ENCODE peak calls at places on chromosomes 4 and X, in four cellular contexts. O is WERI-Rb-1, D is heart left ventricle, I is tibial nerve. X is an unnamed sample.

GRCh38 chrX:53268173-53268572 is 13.2 kb downstream of the IQSEC2 start:
- DNase-seq in O (no peak), D (no peak), I (no peak), X (no peak)

GRCh38 chr4:156169011-156169410 is 215.3 kb upstream of the CTSO start:
- DNase-seq in O (peak), D (peak), I (no peak), X (peak)

GRCh38 chr4:138242076-138242829 is at the start of gene SLC7A11:
- DNase-seq in O (peak), D (peak), I (no peak), X (peak)

GRCh38 chr4:184553891-184554290 is 79.5 kb upstream of the IRF2 start:
- DNase-seq in O (peak), D (no peak), I (no peak), X (no peak)

GRCh38 chr4:1172971-1173757 is 781 bp upstream of the SPON2 start:
- DNase-seq in O (peak), D (no peak), I (no peak), X (peak)

GRCh38 chr4:181548873-181549541 is 694.2 kb upstream of the TENM3 start:
- DNase-seq in O (no peak), D (no peak), I (no peak), X (peak)

GRCh38 chrX:41734530-41734929 is 10.5 kb downstream of the GPR82 start:
- DNase-seq in O (no peak), D (no peak), I (no peak), X (no peak)

GRCh38 chr4:105139646-105140045 is 7.0 kb upstream of the TET2 start:
- DNase-seq in O (no peak), D (no peak), I (no peak), X (no peak)

GRCh38 chr4:151806511-151806927 is 45.7 kb upstream of the GATB start:
- DNase-seq in O (no peak), D (peak), I (no peak), X (peak)

GRCh38 chrX:31038585-31039326 is 33.1 kb downstream of the FTHL17 start:
- DNase-seq in O (peak), D (peak), I (no peak), X (peak)

GRCh38 chr4:177301127-177301639 is 8.5 kb upstream of the NEIL3 start:
- DNase-seq in O (no peak), D (no peak), I (no peak), X (no peak)

GRCh38 chr4:95507147-95507546 is 41.6 kb downstream of the UNC5C start:
- DNase-seq in O (no peak), D (no peak), I (no peak), X (no peak)

GRCh38 chrX:16771483-16772398 is 14.5 kb upstream of the TXLNG start:
- DNase-seq in O (no peak), D (no peak), I (no peak), X (no peak)

GRCh38 chr4:11158971-11159370 is 269.7 kb downstream of the HS3ST1 start:
- DNase-seq in O (no peak), D (no peak), I (no peak), X (no peak)

GRCh38 chr4:32423267-32423666 is 1703.1 kb downstream of the PCDH7 start:
- DNase-seq in O (no peak), D (no peak), I (no peak), X (no peak)

GRCh38 chr4:185716008-185716976 is 95.7 kb downstream of the SORBS2 start:
- DNase-seq in O (no peak), D (no peak), I (no peak), X (no peak)

DNA sequence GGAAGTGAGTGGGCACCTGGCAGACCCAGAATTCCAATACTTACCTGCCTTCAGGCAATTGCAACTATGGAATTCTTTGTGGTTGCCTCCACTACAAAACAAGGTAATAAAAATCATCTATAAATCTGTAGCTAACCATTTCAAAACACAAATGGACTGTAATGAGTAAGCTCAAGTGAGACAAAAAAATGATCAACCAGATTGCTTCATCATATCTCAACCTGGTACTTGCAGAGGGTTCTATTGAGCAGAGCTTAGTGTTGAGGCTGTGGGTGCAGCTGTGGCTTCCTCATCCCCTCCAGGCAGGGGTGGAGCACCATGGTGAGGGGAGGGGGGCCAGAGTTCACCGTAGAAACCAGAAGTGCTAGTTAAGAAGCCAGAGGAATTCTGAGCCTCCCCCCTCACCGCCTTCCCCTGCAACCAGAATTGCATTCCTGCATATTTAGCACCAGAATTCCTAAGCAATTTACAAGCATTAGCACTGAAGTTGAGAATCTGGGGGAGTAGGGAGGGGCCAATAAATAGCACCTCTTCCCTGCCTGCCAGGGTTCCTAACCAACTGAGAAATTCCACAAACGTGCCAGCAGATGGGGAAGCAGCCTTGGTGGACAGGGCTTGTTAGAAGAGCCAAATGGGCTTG is 11.5 kb downstream of the CTAG1A start:
- DNase-seq in O (peak), D (no peak), I (no peak), X (peak)
- TF ChIP-seq CTCF in O (peak), D (no peak), I (no peak), X (no peak)

GRCh38 chr4:144647095-144647959 is 1.4 kb downstream of the HHIP start:
- DNase-seq in O (no peak), D (no peak), I (no peak), X (no peak)

GRCh38 chr4:144645102-144645469 is 870 bp upstream of the HHIP start:
- DNase-seq in O (peak), D (no peak), I (no peak), X (no peak)

GRCh38 chr4:144646523-144647094 is 653 bp downstream of the HHIP start:
- DNase-seq in O (peak), D (no peak), I (no peak), X (no peak)

GRCh38 chr4:144644368-144645101 is 1.4 kb upstream of the HHIP start:
- DNase-seq in O (no peak), D (no peak), I (no peak), X (no peak)

DNA sequence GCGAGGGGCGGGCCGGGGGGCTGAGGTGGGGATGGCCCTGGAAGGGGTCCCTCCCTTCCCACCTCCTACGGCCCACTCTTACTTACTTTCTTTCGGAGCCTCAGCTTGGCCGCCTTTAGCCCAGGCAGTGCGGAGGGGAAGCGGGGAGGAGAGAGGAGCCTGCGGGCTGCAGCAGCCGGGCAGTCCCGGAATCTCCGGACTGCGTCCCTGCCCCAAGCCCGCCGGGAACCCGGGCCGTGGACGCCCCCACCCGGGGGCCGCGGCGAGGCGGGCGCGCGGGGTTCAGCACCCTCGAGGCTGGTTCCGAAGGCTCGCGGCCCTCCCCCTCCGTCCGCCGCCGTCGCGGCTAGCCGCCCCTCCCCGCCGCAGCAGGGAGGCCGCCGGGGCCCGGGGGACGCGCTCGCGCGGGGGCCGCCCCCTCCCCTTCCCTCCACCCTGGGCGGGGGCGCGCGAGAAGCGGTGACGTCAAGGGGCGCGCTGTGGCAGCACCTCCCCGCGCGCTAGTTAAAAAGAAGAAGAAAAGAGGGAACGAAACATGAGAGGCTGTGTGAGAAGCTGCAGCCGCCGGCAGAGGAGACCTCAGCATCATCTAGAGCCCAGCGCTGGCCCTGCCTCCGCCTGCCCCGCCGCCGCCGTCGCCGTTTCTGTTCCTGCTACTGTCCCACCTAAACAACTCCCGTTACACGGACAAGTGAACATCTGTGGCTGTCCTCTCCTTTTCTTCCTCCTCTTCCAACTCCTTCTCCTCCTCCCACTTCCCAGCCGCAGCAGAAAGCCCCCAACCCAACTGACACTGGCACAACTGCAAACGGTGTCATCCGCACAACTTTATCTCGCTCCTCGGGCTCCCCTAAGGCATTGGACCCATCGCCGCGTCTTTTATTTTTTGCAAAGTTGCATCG is at the start of gene HHIP:
- DNase-seq in O (peak), D (peak), I (peak), X (no peak)
- H3K4me3 ChIP-seq in O (peak), D (peak), I (peak), X (peak)

DNA sequence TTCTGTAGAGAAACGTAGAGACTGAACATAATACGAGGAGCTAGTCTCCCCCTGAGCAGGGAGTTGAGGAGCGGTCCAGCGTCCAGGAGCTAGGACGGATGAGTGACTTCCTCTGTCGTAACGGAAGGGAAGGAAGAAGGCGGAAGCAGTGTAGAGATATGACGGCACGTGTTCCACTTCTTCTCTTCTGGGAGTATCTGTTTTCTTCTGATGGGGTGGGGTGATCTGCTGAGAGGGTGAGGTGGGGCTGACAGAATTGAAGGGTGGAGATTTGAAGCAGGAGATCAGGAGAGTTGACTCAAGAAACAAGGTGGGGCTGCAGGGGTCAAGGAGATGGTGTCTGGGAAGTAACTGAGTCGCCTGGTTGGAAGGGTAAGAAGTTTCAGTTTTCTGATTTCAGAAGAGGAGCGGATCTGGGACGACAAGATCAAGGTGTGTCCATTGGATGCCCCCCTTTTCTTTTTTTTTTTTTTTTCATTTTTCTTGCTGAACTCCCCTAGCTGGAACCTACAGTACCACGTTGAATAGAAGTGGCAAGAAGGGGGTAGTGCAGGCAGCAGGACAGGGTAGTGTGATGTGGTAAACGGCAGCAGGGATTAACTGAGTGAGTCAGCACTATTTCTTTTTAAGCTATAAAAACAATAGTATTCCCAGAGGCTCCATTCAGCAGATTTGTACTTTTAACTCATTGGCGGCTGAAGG is 50.7 kb upstream of the SETD7 start:
- DNase-seq in O (no peak), D (peak), I (no peak), X (no peak)
- TF ChIP-seq CTCF in O (no peak), D (no peak), I (no peak), X (peak)

GRCh38 chrX:56231706-56232105 is 450 bp upstream of the KLF8 start:
- DNase-seq in O (no peak), D (no peak), I (no peak), X (no peak)
- H3K4me3 ChIP-seq in O (no peak), D (peak), I (peak), X (no peak)

GRCh38 chrX:149939271-149940014 is 1.2 kb upstream of the EOLA2 start:
- DNase-seq in O (peak), D (peak), I (peak), X (peak)

GRCh38 chrX:149937881-149938426 is 337 bp downstream of the EOLA2 start:
- DNase-seq in O (peak), D (no peak), I (no peak), X (no peak)

GRCh38 chrX:149938427-149939270 is at the start of gene EOLA2:
- DNase-seq in O (peak), D (peak), I (peak), X (peak)

GRCh38 chrX:149940015-149940716 is 1.9 kb upstream of the EOLA2 start:
- DNase-seq in O (peak), D (peak), I (peak), X (peak)
- TF ChIP-seq CTCF in O (peak), D (no peak), I (peak), X (peak)

GRCh38 chrX:51896626-51897025 is 3.2 kb downstream of the MAGED1 start:
- DNase-seq in O (no peak), D (no peak), I (no peak), X (no peak)
- H3K4me3 ChIP-seq in O (no peak), D (no peak), I (no peak), X (peak)

GRCh38 chrX:125439194-125439849 is 119.7 kb downstream of the TEX13C start:
- DNase-seq in O (no peak), D (no peak), I (no peak), X (no peak)

GRCh38 chrX:125436855-125437254 is 117.2 kb downstream of the TEX13C start:
- DNase-seq in O (no peak), D (no peak), I (no peak), X (no peak)
- TF ChIP-seq CTCF in O (peak), D (no peak), I (no peak), X (no peak)

X was measured in AG09309.